ENCODE peak calls at places on chromosomes 7 and 10, in ten cellular contexts. D is posterior vena cava; C is stimulated activated CD4-positive, alpha-beta T cell treated with anti-CD3 and anti-CD28 coated beads, Interleukin-15, amount 100 ng/mL, for 24 hours; U is HCT116; B is A172; F is activated T-cell treated with anti-CD3 and anti-CD28 coated beads, Interleukin-2, amount 50 U/mL, for 72 hours; T is NCI-H748 treated with DMSO at 0.1 percent for 48 hours; K is MV-4-11; O is NT2/D1; Z is LoVo. M is an unnamed sample.

GRCh38 chr7:16210171-16210570 is 211.2 kb downstream of the CRPPA start:
- DNase-seq in U (no peak), T (no peak), C (no peak), K (no peak), Z (no peak), F (no peak), B (no peak), O (no peak), D (no peak), M (no peak)

GRCh38 chr7:24835643-24836042 is 78.4 kb upstream of the GSDME start:
- DNase-seq in D (no peak), O (no peak), T (no peak), F (no peak), B (no peak), Z (no peak), K (no peak), U (no peak), C (no peak), M (no peak)

GRCh38 chr7:27745064-27745583 is 5.2 kb downstream of the TAX1BP1 start:
- DNase-seq in D (no peak), T (no peak), O (peak; percentile 66), U (peak; percentile 48), C (no peak), K (no peak), B (peak; percentile 90), F (no peak), Z (peak; percentile 82), M (peak; percentile 81)

GRCh38 chr7:13041368-13041988 is 354.0 kb downstream of the ARL4A start:
- DNase-seq in D (no peak), F (no peak), Z (no peak), T (no peak), C (no peak), K (no peak), B (no peak), U (peak; percentile 73), O (no peak), M (no peak)

GRCh38 chr10:99870051-99870730 is 87.8 kb downstream of the ABCC2 start:
- DNase-seq in K (no peak), F (peak; percentile 60), T (no peak), B (peak; percentile 73), U (no peak), C (peak; percentile 69), Z (no peak), O (no peak), D (no peak), M (peak; percentile 74)

GRCh38 chr10:103697787-103698186 is 157.6 kb downstream of the SH3PXD2A start:
- DNase-seq in U (no peak), D (no peak), K (no peak), T (no peak), B (no peak), Z (no peak), C (no peak), O (no peak), F (no peak), M (no peak)

GRCh38 chr7:116502201-116503096 is 2.9 kb downstream of the CAV2 start:
- DNase-seq in T (no peak), B (no peak), O (no peak), Z (no peak), K (no peak), C (no peak), D (no peak), U (no peak), F (no peak), M (no peak)

GRCh38 chr7:149734514-149735075 is 38.8 kb downstream of the ZNF467 start:
- DNase-seq in D (peak; percentile 68), B (no peak), O (no peak), T (no peak), C (no peak), U (no peak), F (no peak), Z (no peak), K (no peak), M (no peak)

GRCh38 chr10:61896854-61897661 is 4.4 kb upstream of the ARID5B start:
- DNase-seq in T (peak; percentile 14), D (peak; percentile 87), B (peak; percentile 78), K (peak; percentile 77), Z (peak; percentile 64), U (peak; percentile 80), O (no peak), C (peak; percentile 63), F (peak; percentile 76), M (peak; percentile 43)

GRCh38 chr7:39954694-39955093 is 4.6 kb downstream of the CDK13 start:
- DNase-seq in B (no peak), O (no peak), Z (no peak), U (no peak), D (no peak), C (no peak), K (no peak), F (no peak), T (no peak), M (no peak)